ENCODE peak calls at places on chromosomes 7 and 10, in five cellular contexts. A is stimulated activated CD8-positive, alpha-beta memory T cell treated with anti-CD3 and anti-CD28 coated beads, Interleukin-15, amount 100 ng/mL, for 24 hours; O is endothelial cell; Q is activated CD4-positive, alpha-beta T cell treated with anti-CD3 and anti-CD28 coated beads for 48 hours; R is fibroblast of pulmonary artery. G is an unnamed sample.

GRCh38 chr10:102770108-102770482 is 26.3 kb downstream of the WBP1L start:
- DNase-seq in A (no peak), O (no peak), Q (no peak), R (no peak), G (no peak)

GRCh38 chr10:57716884-57717283 is 550.8 kb downstream of the IPMK start:
- DNase-seq in A (no peak), O (no peak), Q (no peak), R (peak), G (no peak)

GRCh38 chr7:22876986-22877729 is 54.5 kb upstream of the TOMM7 start:
- DNase-seq in A (no peak), O (no peak), Q (no peak), R (no peak), G (no peak)

GRCh38 chr7:110724811-110725210 is 366.1 kb upstream of the LRRN3 start:
- DNase-seq in A (no peak), O (no peak), Q (no peak), R (no peak), G (no peak)

GRCh38 chr10:17430647-17431355 is 23.6 kb downstream of the ST8SIA6 start:
- DNase-seq in A (no peak), O (peak), Q (peak), R (peak), G (peak)

GRCh38 chr7:6446977-6447588 is 671 bp downstream of the DAGLB start:
- DNase-seq in A (no peak), O (peak), Q (peak), R (peak), G (peak)

GRCh38 chr7:93711926-93712325 is 137.4 kb upstream of the CALCR start:
- DNase-seq in A (no peak), O (no peak), Q (no peak), R (no peak), G (no peak)

GRCh38 chr10:1572519-1573333 is 164.6 kb downstream of the ADARB2 start:
- DNase-seq in A (no peak), O (no peak), Q (no peak), R (no peak), G (no peak)

GRCh38 chr7:129840757-129841156 is 112.0 kb downstream of the UBE2H start:
- DNase-seq in A (no peak), O (no peak), Q (no peak), R (peak), G (no peak)

G was measured in upper lobe of left lung.